ENCODE peak calls at places on chromosomes 7 and 10, in eight cellular contexts. J is CMK; P is neuronal stem cell; B is AG09319; S is activated T-cell treated with anti-CD3 and anti-CD28 coated beads, Interleukin-2, amount 50 U/mL, for 4 hours; Q is T-helper 17 cell; H is D341Med; G is T-helper 2 cell treated with Interferon-gamma antibody and Interleukin-4, amounts not matched to agents 5 μg/mL and 100 μg/mL, for 36 hours. F is an unnamed sample.

GRCh38 chr7:50229964-50230363 is 74.6 kb upstream of the IKZF1 start:
- DNase-seq in J (no peak), P (no peak), B (no peak), S (no peak), Q (no peak), H (no peak), G (no peak), F (no peak)

GRCh38 chr7:1317654-1318450 is 85.2 kb downstream of the UNCX start:
- DNase-seq in J (no peak), P (no peak), B (no peak), S (no peak), Q (no peak), H (no peak), G (no peak), F (no peak)

GRCh38 chr7:22858640-22859561 is 36.3 kb upstream of the TOMM7 start:
- DNase-seq in J (no peak), P (no peak), B (peak; percentile 95), S (no peak), Q (no peak), H (no peak), G (no peak), F (no peak)

GRCh38 chr10:21292763-21293517 is 232.5 kb downstream of the SKIDA1 start:
- DNase-seq in J (no peak), P (peak; percentile 70), B (peak; percentile 84), S (no peak), Q (no peak), H (no peak), G (no peak), F (no peak)

GRCh38 chr7:150753826-150754603 is 16.8 kb downstream of the GIMAP5 start:
- DNase-seq in J (no peak), P (no peak), B (no peak), S (no peak), Q (no peak), H (no peak), G (no peak), F (peak; percentile 56)

GRCh38 chr10:101588879-101589278 is 758 bp downstream of the DPCD start:
- DNase-seq in J (no peak), P (no peak), B (no peak), S (no peak), Q (no peak), H (no peak), G (no peak), F (no peak)

GRCh38 chr10:131676971-131677421 is 223.8 kb upstream of the PPP2R2D start:
- DNase-seq in J (no peak), P (peak; percentile 83), B (no peak), S (no peak), Q (no peak), H (no peak), G (no peak), F (no peak)

GRCh38 chr10:124036746-124037145 is 56.7 kb downstream of the CHST15 start:
- DNase-seq in J (no peak), P (no peak), B (no peak), S (no peak), Q (no peak), H (no peak), G (no peak), F (no peak)

GRCh38 chr7:155972651-155973349 is 160.5 kb upstream of the SHH start:
- DNase-seq in J (no peak), P (no peak), B (no peak), S (no peak), Q (no peak), H (no peak), G (no peak), F (no peak)

GRCh38 chr7:3399858-3400257 is 98.8 kb downstream of the SDK1 start:
- DNase-seq in J (no peak), P (peak; percentile 15), B (no peak), S (no peak), Q (no peak), H (no peak), G (no peak), F (no peak)

F was measured in stimulated activated CD4-positive, alpha-beta T cell treated with anti-CD3 and anti-CD28 coated beads, Interleukin-2, amount 100 ng/mL, for 24 hours.